ENCODE peak calls at places on chromosomes 3 and 15, in eight cellular contexts. T, G, J, Z, W, N, K and B are unnamed samples.
A peak's percentile ranks its signal among the peaks of the same experiment; 100 is the strongest.

GRCh38 chr3:13753926-13754325 is 125.9 kb downstream of the WNT7A start:
- DNase-seq in G (no peak), W (no peak), N (no peak), K (no peak), Z (no peak), T (no peak), J (no peak), B (no peak)

GRCh38 chr15:90866161-90866715 is 2.1 kb upstream of the FURIN start:
- DNase-seq in G (no peak), N (no peak), J (no peak), W (no peak), Z (no peak), K (no peak), T (no peak), B (no peak)

GRCh38 chr3:172341482-172342059 is 106.7 kb downstream of the GHSR start:
- DNase-seq in G (peak; percentile 57), K (no peak), J (no peak), W (no peak), T (no peak), N (peak; percentile 36), Z (peak; percentile 73), B (no peak)

GRCh38 chr3:119322021-119322522 is 27.9 kb downstream of the ARHGAP31 start:
- DNase-seq in T (no peak), K (no peak), N (no peak), W (no peak), J (no peak), Z (peak; percentile 24), G (no peak), B (no peak)

GRCh38 chr3:61247191-61247590 is 4.1 kb downstream of the FHIT start:
- DNase-seq in T (no peak), J (no peak), G (no peak), N (no peak), W (no peak), K (no peak), Z (no peak), B (no peak)

GRCh38 chr15:40763801-40764765 is at the start of gene GCHFR:
- DNase-seq in K (peak; percentile 81), N (no peak), W (peak; percentile 79), G (peak; percentile 66), Z (peak; percentile 49), T (peak; percentile 81), J (peak; percentile 78), B (peak; percentile 92)

GRCh38 chr3:193702967-193703366 is 110.0 kb downstream of the OPA1 start:
- DNase-seq in J (no peak), W (no peak), Z (peak; percentile 36), T (no peak), N (no peak), G (no peak), K (no peak), B (no peak)

GRCh38 chr3:186454881-186455703 is 89.1 kb downstream of the CRYGS start:
- DNase-seq in J (no peak), W (no peak), G (no peak), T (no peak), K (no peak), N (no peak), Z (no peak), B (no peak)

DNA sequence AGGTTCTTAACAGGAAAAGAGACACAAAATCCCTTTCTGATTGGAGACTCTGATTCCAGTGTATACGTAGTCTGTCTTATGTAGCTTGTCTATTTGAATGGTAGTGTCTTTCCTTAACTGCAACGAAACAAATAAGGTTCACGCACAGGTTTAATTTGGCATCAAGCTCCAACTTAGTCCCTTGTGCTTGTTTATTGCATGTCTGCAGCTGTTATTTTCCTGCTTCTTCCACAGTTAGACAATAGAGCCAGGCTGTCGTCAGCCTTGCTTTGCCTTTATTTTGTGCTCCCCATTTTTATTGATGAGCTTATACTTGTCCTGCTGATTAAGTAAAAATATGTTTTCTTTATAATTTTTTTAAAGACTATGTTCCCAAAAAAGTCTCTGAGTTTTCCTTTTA is 152.7 kb upstream of the CDIN1 start:
- DNase-seq in Z (peak; percentile 31), J (no peak), N (no peak), T (no peak), K (no peak), G (no peak), W (no peak), B (no peak)
- H3K27me3 ChIP-seq in Z (no peaks in the 10 kb centered on the region), J (no peaks in the 10 kb centered on the region), N (no peaks in the 10 kb centered on the region), T (no peaks in the 10 kb centered on the region), K (no peaks in the 10 kb centered on the region), G (no peaks in the 10 kb centered on the region), W (no peaks in the 10 kb centered on the region), B (no peaks in the 10 kb centered on the region)

GRCh38 chr3:122985539-122985938 is 42.0 kb downstream of the SEMA5B start:
- DNase-seq in K (no peak), G (no peak), W (no peak), T (no peak), N (no peak), Z (no peak), J (no peak), B (no peak)

GRCh38 chr3:122988507-122988906 is 39.1 kb downstream of the SEMA5B start:
- DNase-seq in N (no peak), K (no peak), W (no peak), T (no peak), G (no peak), Z (no peak), J (peak; percentile 36), B (no peak)

GRCh38 chr3:122987726-122988319 is 39.7 kb downstream of the SEMA5B start:
- DNase-seq in N (no peak), W (no peak), T (no peak), G (no peak), Z (no peak), J (no peak), K (no peak), B (no peak)

GRCh38 chr3:122986790-122987189 is 40.8 kb downstream of the SEMA5B start:
- DNase-seq in J (no peak), G (no peak), Z (no peak), W (no peak), T (no peak), K (no peak), N (peak; percentile 91), B (no peak)

GRCh38 chr3:122987231-122987630 is 40.3 kb downstream of the SEMA5B start:
- DNase-seq in J (no peak), K (no peak), T (no peak), Z (no peak), G (no peak), N (no peak), W (no peak), B (no peak)
- H3K27me3 ChIP-seq in J (no peaks in the 10 kb centered on the region), K (peaks cover 6% of the 10 kb centered on the region), T (peaks cover 14% of the 10 kb centered on the region), Z (peaks cover 31% of the 10 kb centered on the region), G (no peaks in the 10 kb centered on the region), N (no peaks in the 10 kb centered on the region), W (no peaks in the 10 kb centered on the region), B (no peaks in the 10 kb centered on the region)

GRCh38 chr3:66956740-66957139 is 41.4 kb upstream of the KBTBD8 start:
- DNase-seq in T (no peak), J (no peak), W (no peak), Z (no peak), K (no peak), N (no peak), G (no peak), B (no peak)
- H3K27me3 ChIP-seq in T (no peaks in the 10 kb centered on the region), J (peaks cover 83% of the 10 kb centered on the region), W (no peaks in the 10 kb centered on the region), Z (peaks cover 5% of the 10 kb centered on the region), K (no peaks in the 10 kb centered on the region), N (no peaks in the 10 kb centered on the region), G (no peaks in the 10 kb centered on the region), B (peaks cover 44% of the 10 kb centered on the region)

GRCh38 chr3:189389346-189389745 is 217.6 kb downstream of the TPRG1 start:
- DNase-seq in J (no peak), T (no peak), K (no peak), W (no peak), Z (peak; percentile 5), N (no peak), G (no peak), B (no peak)

GRCh38 chr3:189394599-189395121 is 222.9 kb downstream of the TPRG1 start:
- DNase-seq in Z (no peak), N (no peak), T (no peak), K (no peak), J (no peak), G (no peak), W (no peak), B (no peak)

GRCh38 chr3:189392969-189393368 is 221.2 kb downstream of the TPRG1 start:
- DNase-seq in T (peak; percentile 71), K (no peak), J (no peak), N (no peak), G (no peak), Z (no peak), W (no peak), B (peak; percentile 96)

GRCh38 chr3:189395825-189396224 is 224.1 kb downstream of the TPRG1 start:
- DNase-seq in Z (no peak), K (no peak), N (no peak), T (no peak), G (no peak), J (no peak), W (no peak), B (no peak)

DNA sequence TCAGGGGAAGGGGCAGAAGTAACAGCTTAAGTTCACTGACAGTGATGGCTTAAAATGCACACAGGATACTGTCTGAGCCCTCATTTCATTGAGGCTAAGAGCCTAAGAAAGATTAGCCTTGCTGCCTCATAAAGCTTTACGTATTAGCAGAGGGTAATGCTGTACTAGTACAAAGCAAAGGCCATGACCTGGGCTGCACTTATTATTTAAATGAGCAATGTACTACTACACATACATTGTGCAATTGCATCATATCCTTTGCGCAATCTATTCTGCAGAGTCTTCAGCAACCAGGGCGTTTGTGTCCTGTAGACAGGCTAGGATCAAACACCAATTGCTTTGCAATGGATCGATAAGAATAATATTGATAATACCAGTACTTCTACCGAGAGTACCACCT is 221.8 kb downstream of the TPRG1 start:
- DNase-seq in N (no peak), K (no peak), T (no peak), J (no peak), W (no peak), Z (peak; percentile 63), G (no peak), B (peak; percentile 62)
- H3K27me3 ChIP-seq in N (no peaks in the 10 kb centered on the region), K (no peaks in the 10 kb centered on the region), T (no peaks in the 10 kb centered on the region), J (no peaks in the 10 kb centered on the region), W (no peaks in the 10 kb centered on the region), Z (no peaks in the 10 kb centered on the region), G (no peaks in the 10 kb centered on the region), B (no peaks in the 10 kb centered on the region)

GRCh38 chr15:70355275-70355795 is 257.6 kb upstream of the TLE3 start:
- DNase-seq in T (no peak), W (peak; percentile 46), Z (no peak), G (no peak), J (no peak), K (no peak), N (no peak), B (peak; percentile 46)

GRCh38 chr15:70353606-70354259 is 256.0 kb upstream of the TLE3 start:
- DNase-seq in J (no peak), K (no peak), W (no peak), G (no peak), T (peak; percentile 72), Z (no peak), N (no peak), B (peak; percentile 56)

GRCh38 chr15:70351941-70352774 is 254.4 kb upstream of the TLE3 start:
- DNase-seq in G (no peak), K (no peak), N (no peak), T (no peak), J (no peak), W (no peak), Z (no peak), B (peak; percentile 38)

GRCh38 chr15:70356062-70356860 is 258.5 kb upstream of the TLE3 start:
- DNase-seq in K (no peak), G (no peak), J (no peak), Z (no peak), N (no peak), T (peak; percentile 59), W (peak; percentile 44), B (peak; percentile 51)

GRCh38 chr15:70354260-70354894 is 256.7 kb upstream of the TLE3 start:
- DNase-seq in T (no peak), Z (no peak), W (no peak), K (no peak), G (no peak), J (no peak), N (no peak), B (peak; percentile 59)
- H3K27me3 ChIP-seq in T (no peaks in the 10 kb centered on the region), Z (peaks cover 4% of the 10 kb centered on the region), W (no peaks in the 10 kb centered on the region), K (peaks cover 8% of the 10 kb centered on the region), G (no peaks in the 10 kb centered on the region), J (peaks cover 85% of the 10 kb centered on the region), N (peaks cover 3% of the 10 kb centered on the region), B (no peaks in the 10 kb centered on the region)